ENCODE peak calls at places on chromosomes 16 and 17, in five cellular contexts. N, X, W, R and S are unnamed samples.
A peak's percentile ranks its signal among the peaks of the same experiment; 100 is the strongest.

GRCh38 chr17:39979865-39980401 is 674 bp upstream of the PSMD3 start:
- DNase-seq in W (no peak), X (no peak), R (no peak), N (peak; percentile 46), S (peak; percentile 92)

GRCh38 chr16:22653876-22654275 is 143.2 kb downstream of the NPIPB5 start:
- DNase-seq in X (no peak), R (no peak), N (no peak), W (no peak), S (no peak)

GRCh38 chr16:31876955-31877828 is 3.6 kb downstream of the ZNF267 start:
- DNase-seq in W (peak; percentile 60), N (no peak), X (no peak), R (peak; percentile 61), S (no peak)

GRCh38 chr16:80743273-80743672 is 61.1 kb downstream of the CDYL2 start:
- DNase-seq in R (no peak), X (no peak), W (no peak), N (no peak), S (no peak)

GRCh38 chr17:2724783-2725164 is 13.2 kb upstream of the CLUH start:
- DNase-seq in W (peak; percentile 54), R (peak; percentile 53), N (peak; percentile 16), X (peak; percentile 45), S (no peak)

GRCh38 chr16:85978291-85978775 is 79.4 kb downstream of the IRF8 start:
- DNase-seq in R (no peak), X (no peak), W (no peak), N (peak; percentile 34), S (no peak)

GRCh38 chr16:8704098-8704497 is 29.7 kb downstream of the ABAT start:
- DNase-seq in X (no peak), R (no peak), N (no peak), W (no peak), S (no peak)

GRCh38 chr17:71899317-71899716 is 221.5 kb upstream of the SOX9 start:
- DNase-seq in R (no peak), X (no peak), N (no peak), W (no peak), S (no peak)

GRCh38 chr16:14300631-14301149 is 229.6 kb downstream of the MRTFB start:
- DNase-seq in X (peak; percentile 29), W (peak; percentile 25), R (peak; percentile 53), N (peak; percentile 40), S (no peak)

GRCh38 chr17:81519284-81520020 is 6.9 kb upstream of the ACTG1 start:
- DNase-seq in W (peak; percentile 79), X (no peak), R (peak; percentile 83), N (no peak), S (no peak)

GRCh38 chr16:513950-514349 is 13.6 kb upstream of the CAPN15 start:
- DNase-seq in R (no peak), W (no peak), X (no peak), N (no peak), S (no peak)

GRCh38 chr16:85690469-85691064 is 1.8 kb upstream of the GINS2 start:
- DNase-seq in W (no peak), R (no peak), X (no peak), N (no peak), S (no peak)

GRCh38 chr17:43695968-43696865 is 34.5 kb upstream of the MEOX1 start:
- DNase-seq in W (no peak), R (no peak), N (no peak), X (no peak), S (no peak)

GRCh38 chr17:15479697-15480096 is 12.3 kb upstream of the CDRT4 start:
- DNase-seq in X (no peak), W (no peak), R (no peak), N (no peak), S (no peak)

GRCh38 chr17:60168654-60169053 is 18.9 kb downstream of the CA4 start:
- DNase-seq in N (no peak), R (no peak), X (no peak), W (no peak), S (no peak)

GRCh38 chr16:65751622-65752598 is 614.6 kb upstream of the CDH5 start:
- DNase-seq in N (no peak), W (no peak), R (no peak), X (no peak), S (no peak)

GRCh38 chr17:30433514-30433913 is 43.7 kb upstream of the GOSR1 start:
- DNase-seq in X (no peak), W (no peak), N (peak; percentile 31), R (no peak), S (no peak)

GRCh38 chr17:77085916-77086432 is 54.8 kb upstream of the SEC14L1 start:
- DNase-seq in N (no peak), W (no peak), R (no peak), X (no peak), S (peak; percentile 52)

GRCh38 chr17:14261406-14261805 is 24.7 kb upstream of the CDRT15 start:
- DNase-seq in R (no peak), W (no peak), N (no peak), X (no peak), S (no peak)

GRCh38 chr16:23434380-23434779 is 18.6 kb downstream of the COG7 start:
- DNase-seq in R (peak; percentile 34), W (no peak), X (no peak), N (peak; percentile 61), S (peak; percentile 37)

GRCh38 chr16:20617271-20617670 is 41.1 kb upstream of the ACSM2B start:
- DNase-seq in N (no peak), R (no peak), X (no peak), W (no peak), S (no peak)

GRCh38 chr17:48440660-48441059 is 10.6 kb upstream of the SKAP1 start:
- DNase-seq in N (no peak), R (no peak), X (no peak), W (no peak), S (no peak)

GRCh38 chr17:80449194-80449929 is 27.0 kb downstream of the NPTX1 start:
- DNase-seq in N (no peak), X (no peak), W (no peak), R (no peak), S (no peak)

GRCh38 chr17:40311575-40311974 is 2.6 kb downstream of the RARA start:
- DNase-seq in W (no peak), R (no peak), N (peak; percentile 49), X (no peak), S (no peak)

GRCh38 chr17:79461041-79461440 is 149.8 kb downstream of the RBFOX3 start:
- DNase-seq in X (no peak), W (no peak), R (no peak), N (no peak), S (no peak)

GRCh38 chr17:41678907-41679739 is 9.6 kb upstream of the EIF1 start:
- DNase-seq in R (peak; percentile 50), X (no peak), N (peak; percentile 65), W (peak; percentile 68), S (peak; percentile 53)

GRCh38 chr16:27839419-27839818 is 224.1 kb downstream of the GSG1L start:
- DNase-seq in R (no peak), X (no peak), W (no peak), N (no peak), S (no peak)

GRCh38 chr16:56800355-56800754 is 64.7 kb upstream of the SLC12A3 start:
- DNase-seq in N (no peak), W (no peak), R (no peak), X (no peak), S (no peak)

GRCh38 chr17:67570797-67571196 is 146.9 kb upstream of the NOL11 start:
- DNase-seq in N (no peak), W (no peak), X (no peak), R (no peak), S (no peak)

GRCh38 chr17:57939797-57940196 is 15.4 kb downstream of the CUEDC1 start:
- DNase-seq in W (no peak), N (peak; percentile 90), X (no peak), R (peak; percentile 90), S (peak; percentile 45)